ENCODE peak calls at places on chromosomes 16 and 17, in seven cellular contexts. One of them, this sample, is unnamed.

GRCh38 chr17:44039829-44040635 is 25.3 kb upstream of the TMEM101 start:
- DNase-seq in NCI-H774: no peak
- DNase-seq in GOT3: no peak
- DNase-seq in T-helper 1 cell: no peak
- DNase-seq in NCI-H1436: no peak
- DNase-seq in fibroblast of pulmonary artery: no peak
- DNase-seq in iPS-NIHi11: no peak
- DNase-seq in this sample: no peak

GRCh38 chr17:73104450-73104849 is 12.0 kb upstream of the SLC39A11 start:
- DNase-seq in NCI-H774: no peak
- DNase-seq in GOT3: no peak
- DNase-seq in T-helper 1 cell: no peak
- DNase-seq in NCI-H1436: no peak
- DNase-seq in fibroblast of pulmonary artery: no peak
- DNase-seq in iPS-NIHi11: no peak
- DNase-seq in this sample: no peak

GRCh38 chr17:45374501-45374900 is 57.7 kb upstream of the MAP3K14 start:
- DNase-seq in NCI-H774: no peak
- DNase-seq in GOT3: no peak
- DNase-seq in T-helper 1 cell: no peak
- DNase-seq in NCI-H1436: no peak
- DNase-seq in fibroblast of pulmonary artery: no peak
- DNase-seq in iPS-NIHi11: no peak
- DNase-seq in this sample: no peak

GRCh38 chr17:46788796-46789195 is 29.7 kb downstream of the WNT3 start:
- DNase-seq in NCI-H774: no peak
- DNase-seq in GOT3: no peak
- DNase-seq in T-helper 1 cell: no peak
- DNase-seq in NCI-H1436: no peak
- DNase-seq in fibroblast of pulmonary artery: no peak
- DNase-seq in iPS-NIHi11: no peak
- DNase-seq in this sample: no peak

GRCh38 chr16:87822002-87822390 is 47.3 kb downstream of the SLC7A5 start:
- DNase-seq in NCI-H774: no peak
- DNase-seq in GOT3: no peak
- DNase-seq in T-helper 1 cell: no peak
- DNase-seq in NCI-H1436: no peak
- DNase-seq in fibroblast of pulmonary artery: no peak
- DNase-seq in iPS-NIHi11: no peak
- DNase-seq in this sample: no peak

GRCh38 chr16:54931041-54931756 is 534 bp downstream of the IRX5 start:
- DNase-seq in NCI-H774: peak
- DNase-seq in GOT3: no peak
- DNase-seq in T-helper 1 cell: no peak
- DNase-seq in NCI-H1436: no peak
- DNase-seq in fibroblast of pulmonary artery: no peak
- DNase-seq in iPS-NIHi11: peak
- DNase-seq in this sample: peak

GRCh38 chr16:85541619-85542547 is 71.2 kb upstream of the GSE1 start:
- DNase-seq in NCI-H774: no peak
- DNase-seq in GOT3: no peak
- DNase-seq in T-helper 1 cell: no peak
- DNase-seq in NCI-H1436: no peak
- DNase-seq in fibroblast of pulmonary artery: no peak
- DNase-seq in iPS-NIHi11: no peak
- DNase-seq in this sample: no peak

GRCh38 chr17:80104321-80104955 is 3.1 kb downstream of the GAA start:
- DNase-seq in NCI-H774: no peak
- DNase-seq in GOT3: no peak
- DNase-seq in T-helper 1 cell: no peak
- DNase-seq in NCI-H1436: peak
- DNase-seq in fibroblast of pulmonary artery: peak
- DNase-seq in iPS-NIHi11: peak
- DNase-seq in this sample: no peak

GRCh38 chr17:918102-918740 is 61.4 kb downstream of the NXN start:
- DNase-seq in NCI-H774: no peak
- DNase-seq in GOT3: no peak
- DNase-seq in T-helper 1 cell: no peak
- DNase-seq in NCI-H1436: no peak
- DNase-seq in fibroblast of pulmonary artery: no peak
- DNase-seq in iPS-NIHi11: no peak
- DNase-seq in this sample: no peak

GRCh38 chr17:74110467-74110866 is 93.0 kb upstream of the RPL38 start:
- DNase-seq in NCI-H774: no peak
- DNase-seq in GOT3: no peak
- DNase-seq in T-helper 1 cell: no peak
- DNase-seq in NCI-H1436: no peak
- DNase-seq in fibroblast of pulmonary artery: no peak
- DNase-seq in iPS-NIHi11: no peak
- DNase-seq in this sample: peak

GRCh38 chr16:3413730-3414379 is 12.8 kb downstream of the ZNF174 start:
- DNase-seq in NCI-H774: no peak
- DNase-seq in GOT3: no peak
- DNase-seq in T-helper 1 cell: no peak
- DNase-seq in NCI-H1436: no peak
- DNase-seq in fibroblast of pulmonary artery: no peak
- DNase-seq in iPS-NIHi11: peak
- DNase-seq in this sample: no peak

GRCh38 chr17:77644181-77644972 is 314.1 kb upstream of the TNRC6C start:
- DNase-seq in NCI-H774: no peak
- DNase-seq in GOT3: no peak
- DNase-seq in T-helper 1 cell: no peak
- DNase-seq in NCI-H1436: no peak
- DNase-seq in fibroblast of pulmonary artery: no peak
- DNase-seq in iPS-NIHi11: no peak
- DNase-seq in this sample: no peak

GRCh38 chr16:66130296-66130910 is 236.1 kb upstream of the CDH5 start:
- DNase-seq in NCI-H774: no peak
- DNase-seq in GOT3: peak
- DNase-seq in T-helper 1 cell: no peak
- DNase-seq in NCI-H1436: no peak
- DNase-seq in fibroblast of pulmonary artery: peak
- DNase-seq in iPS-NIHi11: no peak
- DNase-seq in this sample: peak

GRCh38 chr17:82242698-82242976 is 13.8 kb downstream of the SLC16A3 start:
- DNase-seq in NCI-H774: no peak
- DNase-seq in GOT3: no peak
- DNase-seq in T-helper 1 cell: no peak
- DNase-seq in NCI-H1436: no peak
- DNase-seq in fibroblast of pulmonary artery: no peak
- DNase-seq in iPS-NIHi11: no peak
- DNase-seq in this sample: no peak

GRCh38 chr16:81745704-81746558 is 33.2 kb upstream of the PLCG2 start:
- DNase-seq in NCI-H774: peak
- DNase-seq in GOT3: no peak
- DNase-seq in T-helper 1 cell: peak
- DNase-seq in NCI-H1436: no peak
- DNase-seq in fibroblast of pulmonary artery: peak
- DNase-seq in iPS-NIHi11: peak
- DNase-seq in this sample: peak

GRCh38 chr17:56786989-56787482 is 46.7 kb downstream of the C17orf67 start:
- DNase-seq in NCI-H774: no peak
- DNase-seq in GOT3: no peak
- DNase-seq in T-helper 1 cell: no peak
- DNase-seq in NCI-H1436: peak
- DNase-seq in fibroblast of pulmonary artery: peak
- DNase-seq in iPS-NIHi11: no peak
- DNase-seq in this sample: peak

GRCh38 chr16:69477546-69477945 is 53.1 kb downstream of the CYB5B start:
- DNase-seq in NCI-H774: no peak
- DNase-seq in GOT3: no peak
- DNase-seq in T-helper 1 cell: no peak
- DNase-seq in NCI-H1436: no peak
- DNase-seq in fibroblast of pulmonary artery: peak
- DNase-seq in iPS-NIHi11: no peak
- DNase-seq in this sample: no peak